ENCODE peak calls at places on chromosomes 6 and 20, in nine cellular contexts. One of them, this sample, is unnamed.

GRCh38 chr6:128882560-128882959 is 378 bp upstream of the LAMA2 start:
- DNase-seq in GM23248: peak; percentile 51
- DNase-seq in hepatocyte: peak; percentile 9
- DNase-seq in SK-N-SH: no peak
- DNase-seq in MM.1S: no peak
- DNase-seq in HCT116: no peak
- DNase-seq in GM23338: peak; percentile 38
- DNase-seq in PC-3: no peak
- DNase-seq in OCI-LY7: no peak
- DNase-seq in this sample: peak; percentile 7

GRCh38 chr6:158879180-158879579 is 60.0 kb upstream of the EZR start:
- DNase-seq in PC-3: no peak
- DNase-seq in HCT116: no peak
- DNase-seq in GM23338: peak; percentile 21
- DNase-seq in GM23248: peak; percentile 16
- DNase-seq in OCI-LY7: no peak
- DNase-seq in hepatocyte: peak; percentile 40
- DNase-seq in SK-N-SH: no peak
- DNase-seq in MM.1S: no peak
- DNase-seq in this sample: no peak

GRCh38 chr6:150005761-150006651 is 19.3 kb downstream of the RAET1L start:
- DNase-seq in HCT116: no peak
- DNase-seq in SK-N-SH: no peak
- DNase-seq in PC-3: no peak
- DNase-seq in GM23338: no peak
- DNase-seq in MM.1S: no peak
- DNase-seq in hepatocyte: no peak
- DNase-seq in OCI-LY7: no peak
- DNase-seq in GM23248: no peak
- DNase-seq in this sample: no peak

GRCh38 chr6:143112084-143112768 is 51.5 kb downstream of the AIG1 start:
- DNase-seq in SK-N-SH: no peak
- DNase-seq in hepatocyte: no peak
- DNase-seq in MM.1S: peak; percentile 38
- DNase-seq in HCT116: no peak
- DNase-seq in PC-3: no peak
- DNase-seq in OCI-LY7: no peak
- DNase-seq in GM23338: no peak
- DNase-seq in GM23248: peak; percentile 12
- DNase-seq in this sample: no peak

GRCh38 chr20:50854512-50855249 is 59.8 kb downstream of the BCAS4 start:
- DNase-seq in MM.1S: no peak
- DNase-seq in hepatocyte: no peak
- DNase-seq in GM23338: no peak
- DNase-seq in HCT116: no peak
- DNase-seq in OCI-LY7: no peak
- DNase-seq in SK-N-SH: no peak
- DNase-seq in PC-3: no peak
- DNase-seq in GM23248: no peak
- DNase-seq in this sample: no peak

GRCh38 chr6:142551145-142551811 is 249.5 kb downstream of the ADGRG6 start:
- DNase-seq in PC-3: peak; percentile 58
- DNase-seq in MM.1S: no peak
- DNase-seq in SK-N-SH: no peak
- DNase-seq in OCI-LY7: no peak
- DNase-seq in hepatocyte: no peak
- DNase-seq in GM23338: no peak
- DNase-seq in GM23248: peak; percentile 49
- DNase-seq in HCT116: peak; percentile 37
- DNase-seq in this sample: peak; percentile 13

GRCh38 chr6:33763483-33763882 is 16.8 kb upstream of the IP6K3 start:
- DNase-seq in HCT116: no peak
- DNase-seq in hepatocyte: no peak
- DNase-seq in GM23248: no peak
- DNase-seq in GM23338: no peak
- DNase-seq in PC-3: no peak
- DNase-seq in OCI-LY7: no peak
- DNase-seq in SK-N-SH: no peak
- DNase-seq in MM.1S: no peak
- DNase-seq in this sample: no peak

GRCh38 chr6:84789170-84789569 is 24.8 kb upstream of the TBX18 start:
- DNase-seq in MM.1S: no peak
- DNase-seq in hepatocyte: no peak
- DNase-seq in OCI-LY7: no peak
- DNase-seq in PC-3: no peak
- DNase-seq in HCT116: no peak
- DNase-seq in GM23338: no peak
- DNase-seq in SK-N-SH: no peak
- DNase-seq in GM23248: no peak
- DNase-seq in this sample: no peak

GRCh38 chr6:27765028-27765427 is 147.2 kb downstream of the OR2B2 start:
- DNase-seq in MM.1S: no peak
- DNase-seq in PC-3: no peak
- DNase-seq in OCI-LY7: no peak
- DNase-seq in GM23248: no peak
- DNase-seq in SK-N-SH: no peak
- DNase-seq in hepatocyte: no peak
- DNase-seq in HCT116: no peak
- DNase-seq in GM23338: no peak
- DNase-seq in this sample: no peak

GRCh38 chr6:11835065-11835464 is 56.5 kb upstream of the ADTRP start:
- DNase-seq in GM23248: no peak
- DNase-seq in HCT116: no peak
- DNase-seq in SK-N-SH: no peak
- DNase-seq in GM23338: no peak
- DNase-seq in PC-3: no peak
- DNase-seq in MM.1S: no peak
- DNase-seq in OCI-LY7: no peak
- DNase-seq in hepatocyte: no peak
- DNase-seq in this sample: no peak

GRCh38 chr6:48389146-48390043 is 278.4 kb upstream of the PTCHD4 start:
- DNase-seq in hepatocyte: no peak
- DNase-seq in HCT116: no peak
- DNase-seq in MM.1S: no peak
- DNase-seq in GM23248: no peak
- DNase-seq in PC-3: no peak
- DNase-seq in GM23338: no peak
- DNase-seq in OCI-LY7: no peak
- DNase-seq in SK-N-SH: no peak
- DNase-seq in this sample: no peak

GRCh38 chr20:46304852-46305251 is 3.4 kb downstream of the CDH22 start:
- DNase-seq in OCI-LY7: no peak
- DNase-seq in hepatocyte: no peak
- DNase-seq in PC-3: no peak
- DNase-seq in HCT116: no peak
- DNase-seq in GM23248: no peak
- DNase-seq in GM23338: no peak
- DNase-seq in SK-N-SH: no peak
- DNase-seq in MM.1S: no peak
- DNase-seq in this sample: no peak

GRCh38 chr20:46306743-46307138 is 1.6 kb downstream of the CDH22 start:
- DNase-seq in GM23248: no peak
- DNase-seq in PC-3: no peak
- DNase-seq in HCT116: no peak
- DNase-seq in hepatocyte: no peak
- DNase-seq in SK-N-SH: no peak
- DNase-seq in GM23338: no peak
- DNase-seq in OCI-LY7: no peak
- DNase-seq in MM.1S: no peak
- DNase-seq in this sample: no peak

GRCh38 chr20:46305973-46306360 is 2.3 kb downstream of the CDH22 start:
- DNase-seq in PC-3: no peak
- DNase-seq in GM23248: no peak
- DNase-seq in MM.1S: no peak
- DNase-seq in SK-N-SH: no peak
- DNase-seq in hepatocyte: no peak
- DNase-seq in OCI-LY7: no peak
- DNase-seq in GM23338: no peak
- DNase-seq in HCT116: no peak
- DNase-seq in this sample: no peak

GRCh38 chr20:46304361-46304760 is 3.9 kb downstream of the CDH22 start:
- DNase-seq in MM.1S: no peak
- DNase-seq in PC-3: peak; percentile 43
- DNase-seq in GM23248: no peak
- DNase-seq in OCI-LY7: no peak
- DNase-seq in hepatocyte: no peak
- DNase-seq in GM23338: no peak
- DNase-seq in HCT116: no peak
- DNase-seq in SK-N-SH: no peak
- DNase-seq in this sample: no peak

GRCh38 chr20:46305331-46305972 is 2.8 kb downstream of the CDH22 start:
- DNase-seq in hepatocyte: no peak
- DNase-seq in GM23338: no peak
- DNase-seq in SK-N-SH: no peak
- DNase-seq in PC-3: no peak
- DNase-seq in HCT116: no peak
- DNase-seq in GM23248: no peak
- DNase-seq in MM.1S: no peak
- DNase-seq in OCI-LY7: no peak
- DNase-seq in this sample: no peak
- H3K4me3 ChIP-seq in hepatocyte: no peak overlapping the region
- H3K4me3 ChIP-seq in GM23338: no peak overlapping the region
- H3K4me3 ChIP-seq in SK-N-SH: no peak overlapping the region
- H3K4me3 ChIP-seq in PC-3: no peak overlapping the region
- H3K4me3 ChIP-seq in HCT116: no peak overlapping the region
- H3K4me3 ChIP-seq in GM23248: no peak overlapping the region
- H3K4me3 ChIP-seq in MM.1S: no peak overlapping the region
- H3K4me3 ChIP-seq in OCI-LY7: no peak overlapping the region
- H3K4me3 ChIP-seq in this sample: no peak overlapping the region

GRCh38 chr6:134937426-134937825 is 12.5 kb downstream of the ALDH8A1 start:
- DNase-seq in GM23338: no peak
- DNase-seq in HCT116: no peak
- DNase-seq in OCI-LY7: no peak
- DNase-seq in PC-3: no peak
- DNase-seq in MM.1S: no peak
- DNase-seq in SK-N-SH: no peak
- DNase-seq in GM23248: peak; percentile 17
- DNase-seq in hepatocyte: no peak
- DNase-seq in this sample: no peak

GRCh38 chr6:134938896-134939295 is 11.0 kb downstream of the ALDH8A1 start:
- DNase-seq in OCI-LY7: peak; percentile 24
- DNase-seq in HCT116: no peak
- DNase-seq in GM23338: no peak
- DNase-seq in hepatocyte: no peak
- DNase-seq in PC-3: no peak
- DNase-seq in MM.1S: no peak
- DNase-seq in GM23248: no peak
- DNase-seq in SK-N-SH: no peak
- DNase-seq in this sample: no peak

GRCh38 chr6:134935076-134935475 is 14.8 kb downstream of the ALDH8A1 start:
- DNase-seq in MM.1S: no peak
- DNase-seq in SK-N-SH: no peak
- DNase-seq in GM23338: no peak
- DNase-seq in HCT116: no peak
- DNase-seq in hepatocyte: peak; percentile 42
- DNase-seq in OCI-LY7: no peak
- DNase-seq in GM23248: no peak
- DNase-seq in PC-3: peak; percentile 61
- DNase-seq in this sample: no peak

GRCh38 chr6:134936476-134936875 is 13.4 kb downstream of the ALDH8A1 start:
- DNase-seq in PC-3: no peak
- DNase-seq in HCT116: no peak
- DNase-seq in hepatocyte: no peak
- DNase-seq in OCI-LY7: no peak
- DNase-seq in GM23338: no peak
- DNase-seq in SK-N-SH: no peak
- DNase-seq in GM23248: no peak
- DNase-seq in MM.1S: no peak
- DNase-seq in this sample: no peak

DNA sequence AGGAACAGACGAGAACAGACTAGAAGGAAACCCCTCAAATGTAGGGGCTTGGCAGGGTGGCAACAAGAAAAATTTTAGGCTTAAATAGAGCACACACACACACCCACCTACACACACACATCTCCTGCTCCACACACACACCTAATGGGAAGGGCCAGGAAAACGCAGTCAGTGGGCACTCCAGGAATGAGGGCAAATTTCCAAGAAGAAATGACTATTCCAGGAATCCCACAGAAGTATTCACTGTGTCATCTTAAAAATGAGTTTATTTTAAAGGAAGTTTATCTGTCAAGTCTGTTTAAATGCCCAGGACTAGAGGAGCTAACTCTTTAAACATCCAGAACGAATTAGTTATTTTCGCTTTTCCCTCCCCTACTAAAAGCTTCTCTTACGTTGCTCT is 13.0 kb downstream of the ALDH8A1 start:
- DNase-seq in MM.1S: no peak
- DNase-seq in GM23338: no peak
- DNase-seq in OCI-LY7: no peak
- DNase-seq in PC-3: peak; percentile 60
- DNase-seq in HCT116: no peak
- DNase-seq in GM23248: peak; percentile 70
- DNase-seq in hepatocyte: no peak
- DNase-seq in SK-N-SH: no peak
- DNase-seq in this sample: no peak
- TF ChIP-seq EZH2phosphoT487 in MM.1S: no peak
- TF ChIP-seq EZH2phosphoT487 in GM23338: no peak
- TF ChIP-seq EZH2phosphoT487 in OCI-LY7: no peak
- TF ChIP-seq EZH2phosphoT487 in PC-3: no peak
- TF ChIP-seq EZH2phosphoT487 in HCT116: no peak
- TF ChIP-seq EZH2phosphoT487 in GM23248: no peak
- TF ChIP-seq EZH2phosphoT487 in hepatocyte: no peak
- TF ChIP-seq EZH2phosphoT487 in SK-N-SH: no peak
- TF ChIP-seq EZH2phosphoT487 in this sample: no peak

GRCh38 chr6:5751525-5752252 is 255.0 kb downstream of the NRN1 start:
- DNase-seq in OCI-LY7: no peak
- DNase-seq in GM23338: no peak
- DNase-seq in MM.1S: no peak
- DNase-seq in SK-N-SH: no peak
- DNase-seq in GM23248: peak; percentile 60
- DNase-seq in hepatocyte: no peak
- DNase-seq in HCT116: no peak
- DNase-seq in PC-3: no peak
- DNase-seq in this sample: no peak
- H3K4me3 ChIP-seq in OCI-LY7: no peak overlapping the region
- H3K4me3 ChIP-seq in GM23338: no peak overlapping the region
- H3K4me3 ChIP-seq in MM.1S: no peak overlapping the region
- H3K4me3 ChIP-seq in SK-N-SH: no peak overlapping the region
- H3K4me3 ChIP-seq in GM23248: peak overlapping the region; percentile 37
- H3K4me3 ChIP-seq in hepatocyte: no peak overlapping the region
- H3K4me3 ChIP-seq in HCT116: no peak overlapping the region
- H3K4me3 ChIP-seq in PC-3: no peak overlapping the region
- H3K4me3 ChIP-seq in this sample: no peak overlapping the region

GRCh38 chr6:51554029-51554428 is 533.4 kb downstream of the PKHD1 start:
- DNase-seq in PC-3: no peak
- DNase-seq in SK-N-SH: peak; percentile 17
- DNase-seq in OCI-LY7: no peak
- DNase-seq in GM23248: no peak
- DNase-seq in hepatocyte: no peak
- DNase-seq in GM23338: no peak
- DNase-seq in MM.1S: no peak
- DNase-seq in HCT116: no peak
- DNase-seq in this sample: no peak

GRCh38 chr6:51553246-51554015 is 534.0 kb downstream of the PKHD1 start:
- DNase-seq in GM23338: no peak
- DNase-seq in OCI-LY7: no peak
- DNase-seq in HCT116: no peak
- DNase-seq in SK-N-SH: peak; percentile 44
- DNase-seq in PC-3: no peak
- DNase-seq in hepatocyte: no peak
- DNase-seq in GM23248: no peak
- DNase-seq in MM.1S: no peak
- DNase-seq in this sample: no peak

GRCh38 chr6:51562198-51562597 is 525.2 kb downstream of the PKHD1 start:
- DNase-seq in HCT116: no peak
- DNase-seq in GM23338: no peak
- DNase-seq in SK-N-SH: no peak
- DNase-seq in OCI-LY7: no peak
- DNase-seq in hepatocyte: no peak
- DNase-seq in GM23248: no peak
- DNase-seq in PC-3: no peak
- DNase-seq in MM.1S: peak; percentile 63
- DNase-seq in this sample: no peak

GRCh38 chr6:51559059-51559458 is 528.4 kb downstream of the PKHD1 start:
- DNase-seq in GM23338: peak; percentile 44
- DNase-seq in hepatocyte: peak; percentile 33
- DNase-seq in MM.1S: no peak
- DNase-seq in HCT116: no peak
- DNase-seq in GM23248: no peak
- DNase-seq in PC-3: peak; percentile 69
- DNase-seq in OCI-LY7: no peak
- DNase-seq in SK-N-SH: no peak
- DNase-seq in this sample: no peak
- TF ChIP-seq EZH2phosphoT487 in GM23338: no peak
- TF ChIP-seq EZH2phosphoT487 in hepatocyte: no peak
- TF ChIP-seq EZH2phosphoT487 in MM.1S: no peak
- TF ChIP-seq EZH2phosphoT487 in HCT116: no peak
- TF ChIP-seq EZH2phosphoT487 in GM23248: no peak
- TF ChIP-seq EZH2phosphoT487 in PC-3: no peak
- TF ChIP-seq EZH2phosphoT487 in OCI-LY7: no peak
- TF ChIP-seq EZH2phosphoT487 in SK-N-SH: no peak
- TF ChIP-seq EZH2phosphoT487 in this sample: no peak

This sample was measured in neural progenitor cell.